ENCODE peak calls at places on chromosome 11, in five cellular contexts. One of them, this sample, is unnamed.

GRCh38 chr11:128735935-128736610 is 42.2 kb downstream of the FLI1 start:
- DNase-seq in heart left ventricle: no peak
- DNase-seq in CD8-positive, alpha-beta memory T cell: peak
- DNase-seq in ovary: no peak
- DNase-seq in colonic mucosa: no peak
- DNase-seq in this sample: no peak

GRCh38 chr11:102760355-102761035 is 19.9 kb downstream of the MMP10 start:
- DNase-seq in heart left ventricle: no peak
- DNase-seq in CD8-positive, alpha-beta memory T cell: no peak
- DNase-seq in colonic mucosa: no peak
- DNase-seq in ovary: no peak
- DNase-seq in this sample: peak

GRCh38 chr11:118957968-118958367 is 1.9 kb downstream of the UPK2 start:
- DNase-seq in heart left ventricle: no peak
- DNase-seq in ovary: no peak
- DNase-seq in colonic mucosa: no peak
- DNase-seq in CD8-positive, alpha-beta memory T cell: no peak
- DNase-seq in this sample: no peak

GRCh38 chr11:117552626-117553025 is 225.0 kb downstream of the CEP164 start:
- DNase-seq in colonic mucosa: no peak
- DNase-seq in heart left ventricle: no peak
- DNase-seq in CD8-positive, alpha-beta memory T cell: no peak
- DNase-seq in ovary: no peak
- DNase-seq in this sample: no peak

GRCh38 chr11:119721129-119722120 is 7.6 kb downstream of the NECTIN1 start:
- DNase-seq in CD8-positive, alpha-beta memory T cell: no peak
- DNase-seq in heart left ventricle: peak
- DNase-seq in ovary: no peak
- DNase-seq in colonic mucosa: peak
- DNase-seq in this sample: peak

GRCh38 chr11:116563028-116563712 is 209.6 kb downstream of the BUD13 start:
- DNase-seq in CD8-positive, alpha-beta memory T cell: no peak
- DNase-seq in colonic mucosa: no peak
- DNase-seq in heart left ventricle: no peak
- DNase-seq in ovary: no peak
- DNase-seq in this sample: peak

GRCh38 chr11:76152741-76153608 is 53.3 kb downstream of the WNT11 start:
- DNase-seq in heart left ventricle: no peak
- DNase-seq in ovary: no peak
- DNase-seq in colonic mucosa: no peak
- DNase-seq in CD8-positive, alpha-beta memory T cell: peak
- DNase-seq in this sample: no peak

GRCh38 chr11:611001-611996 is 4.5 kb downstream of the IRF7 start:
- DNase-seq in CD8-positive, alpha-beta memory T cell: no peak
- DNase-seq in colonic mucosa: no peak
- DNase-seq in ovary: peak
- DNase-seq in heart left ventricle: no peak
- DNase-seq in this sample: no peak

GRCh38 chr11:15216678-15217077 is 102.0 kb downstream of the INSC start:
- DNase-seq in ovary: no peak
- DNase-seq in CD8-positive, alpha-beta memory T cell: no peak
- DNase-seq in heart left ventricle: no peak
- DNase-seq in colonic mucosa: no peak
- DNase-seq in this sample: no peak

GRCh38 chr11:19511066-19511412 is 201.6 kb upstream of the NAV2 start:
- DNase-seq in ovary: no peak
- DNase-seq in CD8-positive, alpha-beta memory T cell: no peak
- DNase-seq in heart left ventricle: no peak
- DNase-seq in colonic mucosa: no peak
- DNase-seq in this sample: no peak

GRCh38 chr11:129248618-129249017 is 56.5 kb upstream of the ARHGAP32 start:
- DNase-seq in CD8-positive, alpha-beta memory T cell: no peak
- DNase-seq in colonic mucosa: no peak
- DNase-seq in ovary: no peak
- DNase-seq in heart left ventricle: no peak
- DNase-seq in this sample: peak

GRCh38 chr11:82823635-82824614 is 76.3 kb downstream of the PRCP start:
- DNase-seq in heart left ventricle: no peak
- DNase-seq in ovary: no peak
- DNase-seq in colonic mucosa: no peak
- DNase-seq in CD8-positive, alpha-beta memory T cell: no peak
- DNase-seq in this sample: no peak

GRCh38 chr11:63837027-63837688 is 1.8 kb upstream of the MARK2 start:
- DNase-seq in colonic mucosa: peak
- DNase-seq in CD8-positive, alpha-beta memory T cell: peak
- DNase-seq in heart left ventricle: peak
- DNase-seq in ovary: peak
- DNase-seq in this sample: peak

GRCh38 chr11:131108780-131109179 is 192.5 kb upstream of the SNX19 start:
- DNase-seq in ovary: no peak
- DNase-seq in colonic mucosa: no peak
- DNase-seq in heart left ventricle: no peak
- DNase-seq in CD8-positive, alpha-beta memory T cell: no peak
- DNase-seq in this sample: peak

GRCh38 chr11:76587810-76588454 is 82.6 kb downstream of the LRRC32 start:
- DNase-seq in CD8-positive, alpha-beta memory T cell: no peak
- DNase-seq in ovary: no peak
- DNase-seq in colonic mucosa: no peak
- DNase-seq in heart left ventricle: no peak
- DNase-seq in this sample: peak

GRCh38 chr11:44380009-44380313 is 70.0 kb upstream of the ALX4 start:
- DNase-seq in CD8-positive, alpha-beta memory T cell: no peak
- DNase-seq in heart left ventricle: no peak
- DNase-seq in colonic mucosa: no peak
- DNase-seq in ovary: no peak
- DNase-seq in this sample: no peak

GRCh38 chr11:133947298-133947905 is 9.4 kb downstream of the IGSF9B start:
- DNase-seq in heart left ventricle: peak
- DNase-seq in ovary: no peak
- DNase-seq in CD8-positive, alpha-beta memory T cell: peak
- DNase-seq in colonic mucosa: no peak
- DNase-seq in this sample: peak

GRCh38 chr11:120211522-120212258 is 858 bp downstream of the OAF start:
- DNase-seq in colonic mucosa: no peak
- DNase-seq in CD8-positive, alpha-beta memory T cell: no peak
- DNase-seq in heart left ventricle: no peak
- DNase-seq in ovary: no peak
- DNase-seq in this sample: peak

GRCh38 chr11:29184939-29185890 is 831.6 kb downstream of the KCNA4 start:
- DNase-seq in CD8-positive, alpha-beta memory T cell: no peak
- DNase-seq in ovary: no peak
- DNase-seq in heart left ventricle: no peak
- DNase-seq in colonic mucosa: no peak
- DNase-seq in this sample: peak

GRCh38 chr11:116275634-116276033 is 497.2 kb downstream of the BUD13 start:
- DNase-seq in heart left ventricle: no peak
- DNase-seq in colonic mucosa: no peak
- DNase-seq in ovary: no peak
- DNase-seq in CD8-positive, alpha-beta memory T cell: no peak
- DNase-seq in this sample: peak

GRCh38 chr11:1057806-1058205 is 16.9 kb upstream of the MUC2 start:
- DNase-seq in heart left ventricle: no peak
- DNase-seq in colonic mucosa: no peak
- DNase-seq in CD8-positive, alpha-beta memory T cell: no peak
- DNase-seq in ovary: no peak
- DNase-seq in this sample: no peak

GRCh38 chr11:15195454-15196200 is 80.9 kb downstream of the INSC start:
- DNase-seq in ovary: no peak
- DNase-seq in CD8-positive, alpha-beta memory T cell: no peak
- DNase-seq in heart left ventricle: no peak
- DNase-seq in colonic mucosa: peak
- DNase-seq in this sample: no peak

GRCh38 chr11:12715941-12716340 is 41.7 kb downstream of the TEAD1 start:
- DNase-seq in heart left ventricle: peak
- DNase-seq in ovary: no peak
- DNase-seq in colonic mucosa: no peak
- DNase-seq in CD8-positive, alpha-beta memory T cell: no peak
- DNase-seq in this sample: no peak

GRCh38 chr11:29293825-29294224 is 723.0 kb downstream of the KCNA4 start:
- DNase-seq in heart left ventricle: no peak
- DNase-seq in colonic mucosa: no peak
- DNase-seq in ovary: no peak
- DNase-seq in CD8-positive, alpha-beta memory T cell: no peak
- DNase-seq in this sample: peak

GRCh38 chr11:18145025-18145424 is 12.7 kb downstream of the MRGPRX3 start:
- DNase-seq in heart left ventricle: no peak
- DNase-seq in colonic mucosa: no peak
- DNase-seq in ovary: no peak
- DNase-seq in CD8-positive, alpha-beta memory T cell: no peak
- DNase-seq in this sample: no peak

GRCh38 chr11:65355776-65356393 is 1.3 kb downstream of the TIGD3 start:
- DNase-seq in CD8-positive, alpha-beta memory T cell: no peak
- DNase-seq in heart left ventricle: peak
- DNase-seq in ovary: no peak
- DNase-seq in colonic mucosa: peak
- DNase-seq in this sample: no peak

GRCh38 chr11:82465481-82465880 is 268.2 kb downstream of the FAM181B start:
- DNase-seq in CD8-positive, alpha-beta memory T cell: no peak
- DNase-seq in ovary: no peak
- DNase-seq in heart left ventricle: no peak
- DNase-seq in colonic mucosa: no peak
- DNase-seq in this sample: no peak

GRCh38 chr11:34044664-34045485 is 6.7 kb upstream of the CAPRIN1 start:
- DNase-seq in colonic mucosa: no peak
- DNase-seq in CD8-positive, alpha-beta memory T cell: no peak
- DNase-seq in heart left ventricle: no peak
- DNase-seq in ovary: no peak
- DNase-seq in this sample: peak

GRCh38 chr11:128965485-128965884 is 22.8 kb upstream of the TP53AIP1 start:
- DNase-seq in heart left ventricle: no peak
- DNase-seq in ovary: no peak
- DNase-seq in colonic mucosa: no peak
- DNase-seq in CD8-positive, alpha-beta memory T cell: no peak
- DNase-seq in this sample: no peak

GRCh38 chr11:66568124-66568916 is at the start of gene CTSF:
- DNase-seq in colonic mucosa: peak
- DNase-seq in CD8-positive, alpha-beta memory T cell: peak
- DNase-seq in ovary: peak
- DNase-seq in heart left ventricle: peak
- DNase-seq in this sample: peak

GRCh38 chr11:19980388-19980787 is 179.9 kb downstream of the DBX1 start:
- DNase-seq in ovary: no peak
- DNase-seq in heart left ventricle: no peak
- DNase-seq in CD8-positive, alpha-beta memory T cell: no peak
- DNase-seq in colonic mucosa: no peak
- DNase-seq in this sample: no peak

GRCh38 chr11:68007498-68008380 is 2.4 kb upstream of the ALDH3B1 start:
- DNase-seq in heart left ventricle: no peak
- DNase-seq in CD8-positive, alpha-beta memory T cell: no peak
- DNase-seq in ovary: peak
- DNase-seq in colonic mucosa: no peak
- DNase-seq in this sample: no peak
- H3K4me3 ChIP-seq in heart left ventricle: no peak
- H3K4me3 ChIP-seq in CD8-positive, alpha-beta memory T cell: no peak
- H3K4me3 ChIP-seq in ovary: no peak
- H3K4me3 ChIP-seq in colonic mucosa: no peak
- H3K4me3 ChIP-seq in this sample: no peak

GRCh38 chr11:114065094-114065493 is 5.6 kb downstream of the ZBTB16 start:
- DNase-seq in ovary: no peak
- DNase-seq in colonic mucosa: no peak
- DNase-seq in heart left ventricle: no peak
- DNase-seq in CD8-positive, alpha-beta memory T cell: no peak
- DNase-seq in this sample: no peak

GRCh38 chr11:114066046-114066648 is 6.6 kb downstream of the ZBTB16 start:
- DNase-seq in ovary: no peak
- DNase-seq in heart left ventricle: no peak
- DNase-seq in CD8-positive, alpha-beta memory T cell: peak
- DNase-seq in colonic mucosa: no peak
- DNase-seq in this sample: no peak

GRCh38 chr11:114064216-114064615 is 4.7 kb downstream of the ZBTB16 start:
- DNase-seq in CD8-positive, alpha-beta memory T cell: no peak
- DNase-seq in ovary: no peak
- DNase-seq in heart left ventricle: no peak
- DNase-seq in colonic mucosa: no peak
- DNase-seq in this sample: no peak

GRCh38 chr11:114070464-114071139 is 11.1 kb downstream of the ZBTB16 start:
- DNase-seq in ovary: no peak
- DNase-seq in CD8-positive, alpha-beta memory T cell: no peak
- DNase-seq in colonic mucosa: no peak
- DNase-seq in heart left ventricle: no peak
- DNase-seq in this sample: no peak

DNA sequence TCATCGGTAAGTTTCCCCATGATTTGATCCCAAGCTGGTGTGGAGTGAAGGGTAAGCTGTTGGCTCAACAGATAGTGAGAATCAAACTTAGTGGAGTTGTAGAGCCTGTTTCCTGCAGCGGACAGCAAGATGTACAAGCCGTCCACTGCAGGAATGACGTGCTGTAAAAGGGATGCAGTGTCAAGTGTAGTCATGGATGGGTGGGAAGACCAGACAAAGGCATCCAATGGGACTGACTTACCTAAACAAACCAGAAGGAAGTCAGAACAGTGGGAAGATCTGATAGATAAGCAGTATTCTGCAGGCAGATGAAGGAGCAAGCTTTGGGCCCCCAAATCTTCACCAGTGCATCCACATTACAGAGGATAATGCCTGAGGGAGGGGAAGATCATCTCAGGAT is 8.8 kb downstream of the ZBTB16 start:
- DNase-seq in heart left ventricle: no peak
- DNase-seq in CD8-positive, alpha-beta memory T cell: no peak
- DNase-seq in ovary: no peak
- DNase-seq in colonic mucosa: no peak
- DNase-seq in this sample: no peak
- H3K4me3 ChIP-seq in heart left ventricle: no peak
- H3K4me3 ChIP-seq in CD8-positive, alpha-beta memory T cell: no peak
- H3K4me3 ChIP-seq in ovary: no peak
- H3K4me3 ChIP-seq in colonic mucosa: no peak
- H3K4me3 ChIP-seq in this sample: no peak

DNA sequence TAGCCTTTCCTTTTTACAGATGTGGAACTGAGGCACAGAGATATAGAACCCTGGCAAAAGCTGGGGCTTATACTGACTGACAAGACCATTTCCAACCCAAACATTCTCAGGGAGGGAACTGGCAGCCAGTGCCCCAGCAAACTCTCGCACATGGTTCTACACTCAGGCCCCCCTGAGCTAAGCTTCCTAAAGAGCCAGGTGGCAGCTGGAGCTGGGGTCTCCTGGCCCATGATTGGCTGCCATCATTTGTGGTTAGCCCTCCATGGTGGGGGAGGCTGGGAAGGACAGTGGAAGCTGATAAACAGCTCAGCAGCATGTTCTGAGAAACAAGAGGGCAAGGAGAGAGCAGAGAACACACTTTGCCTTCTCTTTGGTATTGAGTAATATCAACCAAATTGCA is at the start of gene RAG1:
- DNase-seq in ovary: no peak
- DNase-seq in colonic mucosa: no peak
- DNase-seq in CD8-positive, alpha-beta memory T cell: no peak
- DNase-seq in heart left ventricle: no peak
- DNase-seq in this sample: no peak
- H3K4me3 ChIP-seq in ovary: no peak
- H3K4me3 ChIP-seq in colonic mucosa: no peak
- H3K4me3 ChIP-seq in CD8-positive, alpha-beta memory T cell: no peak
- H3K4me3 ChIP-seq in heart left ventricle: no peak
- H3K4me3 ChIP-seq in this sample: no peak

GRCh38 chr11:77634724-77635123 is 2.9 kb downstream of the CLNS1A start:
- DNase-seq in heart left ventricle: no peak
- DNase-seq in colonic mucosa: no peak
- DNase-seq in ovary: no peak
- DNase-seq in CD8-positive, alpha-beta memory T cell: no peak
- DNase-seq in this sample: no peak
- H3K4me3 ChIP-seq in heart left ventricle: no peak
- H3K4me3 ChIP-seq in colonic mucosa: no peak
- H3K4me3 ChIP-seq in ovary: no peak
- H3K4me3 ChIP-seq in CD8-positive, alpha-beta memory T cell: no peak
- H3K4me3 ChIP-seq in this sample: no peak

This sample was measured in PC-3.